ENCODE peak calls at places on chromosomes 16 and 17, in ten cellular contexts. One of them, this sample, is unnamed.

GRCh38 chr17:48624544-48625501 is 1.3 kb downstream of the HOXB9 start:
- DNase-seq in HFF-Myc: no peak
- DNase-seq in Calu3: peak
- DNase-seq in IMR-90: no peak
- DNase-seq in psoas muscle: no peak
- DNase-seq in astrocyte of the cerebellum: no peak
- DNase-seq in mesothelial cell of epicardium: no peak
- DNase-seq in fibroblast of lung: no peak
- DNase-seq in OCI-LY7: no peak
- DNase-seq in PC-3: peak
- DNase-seq in this sample: no peak

GRCh38 chr17:79855331-79856124 is 16.3 kb upstream of the CBX4 start:
- DNase-seq in HFF-Myc: no peak
- DNase-seq in Calu3: no peak
- DNase-seq in IMR-90: no peak
- DNase-seq in psoas muscle: no peak
- DNase-seq in astrocyte of the cerebellum: no peak
- DNase-seq in mesothelial cell of epicardium: no peak
- DNase-seq in fibroblast of lung: no peak
- DNase-seq in OCI-LY7: no peak
- DNase-seq in PC-3: no peak
- DNase-seq in this sample: no peak

GRCh38 chr16:2701272-2701671 is 18.8 kb downstream of the PRSS27 start:
- DNase-seq in HFF-Myc: no peak
- DNase-seq in Calu3: no peak
- DNase-seq in IMR-90: no peak
- DNase-seq in psoas muscle: peak
- DNase-seq in astrocyte of the cerebellum: no peak
- DNase-seq in mesothelial cell of epicardium: no peak
- DNase-seq in fibroblast of lung: no peak
- DNase-seq in OCI-LY7: no peak
- DNase-seq in PC-3: no peak
- DNase-seq in this sample: no peak

GRCh38 chr16:38941-39892 is 14.2 kb downstream of the POLR3K start:
- DNase-seq in HFF-Myc: no peak
- DNase-seq in Calu3: peak
- DNase-seq in IMR-90: no peak
- DNase-seq in psoas muscle: no peak
- DNase-seq in astrocyte of the cerebellum: no peak
- DNase-seq in mesothelial cell of epicardium: no peak
- DNase-seq in fibroblast of lung: no peak
- DNase-seq in OCI-LY7: peak
- DNase-seq in PC-3: peak
- DNase-seq in this sample: no peak

GRCh38 chr16:72876981-72877373 is 171.0 kb downstream of the ZFHX3 start:
- DNase-seq in HFF-Myc: no peak
- DNase-seq in Calu3: no peak
- DNase-seq in IMR-90: no peak
- DNase-seq in psoas muscle: no peak
- DNase-seq in astrocyte of the cerebellum: no peak
- DNase-seq in mesothelial cell of epicardium: no peak
- DNase-seq in fibroblast of lung: no peak
- DNase-seq in OCI-LY7: no peak
- DNase-seq in PC-3: no peak
- DNase-seq in this sample: no peak

GRCh38 chr17:1999557-2000251 is 25.4 kb downstream of the RTN4RL1 start:
- DNase-seq in HFF-Myc: no peak
- DNase-seq in Calu3: peak
- DNase-seq in IMR-90: peak
- DNase-seq in psoas muscle: peak
- DNase-seq in astrocyte of the cerebellum: no peak
- DNase-seq in mesothelial cell of epicardium: no peak
- DNase-seq in fibroblast of lung: peak
- DNase-seq in OCI-LY7: no peak
- DNase-seq in PC-3: peak
- DNase-seq in this sample: no peak

GRCh38 chr16:80931985-80932720 is 74.5 kb downstream of the CMC2 start:
- DNase-seq in HFF-Myc: no peak
- DNase-seq in Calu3: peak
- DNase-seq in IMR-90: peak
- DNase-seq in psoas muscle: peak
- DNase-seq in astrocyte of the cerebellum: peak
- DNase-seq in mesothelial cell of epicardium: peak
- DNase-seq in fibroblast of lung: peak
- DNase-seq in OCI-LY7: no peak
- DNase-seq in PC-3: peak
- DNase-seq in this sample: no peak

GRCh38 chr17:40415390-40415789 is 2.3 kb downstream of the TOP2A start:
- DNase-seq in HFF-Myc: no peak
- DNase-seq in Calu3: no peak
- DNase-seq in IMR-90: peak
- DNase-seq in psoas muscle: no peak
- DNase-seq in astrocyte of the cerebellum: peak
- DNase-seq in mesothelial cell of epicardium: no peak
- DNase-seq in fibroblast of lung: peak
- DNase-seq in OCI-LY7: peak
- DNase-seq in PC-3: peak
- DNase-seq in this sample: no peak

GRCh38 chr17:80888276-80889160 is 103.1 kb upstream of the CHMP6 start:
- DNase-seq in HFF-Myc: no peak
- DNase-seq in Calu3: no peak
- DNase-seq in IMR-90: no peak
- DNase-seq in psoas muscle: peak
- DNase-seq in astrocyte of the cerebellum: no peak
- DNase-seq in mesothelial cell of epicardium: no peak
- DNase-seq in fibroblast of lung: no peak
- DNase-seq in OCI-LY7: no peak
- DNase-seq in PC-3: no peak
- DNase-seq in this sample: no peak

GRCh38 chr17:64625541-64625940 is 36.6 kb downstream of the SMURF2 start:
- DNase-seq in HFF-Myc: no peak
- DNase-seq in Calu3: no peak
- DNase-seq in IMR-90: no peak
- DNase-seq in psoas muscle: no peak
- DNase-seq in astrocyte of the cerebellum: no peak
- DNase-seq in mesothelial cell of epicardium: no peak
- DNase-seq in fibroblast of lung: no peak
- DNase-seq in OCI-LY7: no peak
- DNase-seq in PC-3: no peak
- DNase-seq in this sample: no peak

GRCh38 chr17:64621772-64622171 is 40.3 kb downstream of the SMURF2 start:
- DNase-seq in HFF-Myc: no peak
- DNase-seq in Calu3: no peak
- DNase-seq in IMR-90: no peak
- DNase-seq in psoas muscle: no peak
- DNase-seq in astrocyte of the cerebellum: no peak
- DNase-seq in mesothelial cell of epicardium: no peak
- DNase-seq in fibroblast of lung: no peak
- DNase-seq in OCI-LY7: no peak
- DNase-seq in PC-3: no peak
- DNase-seq in this sample: no peak

GRCh38 chr17:64618848-64619247 is 43.3 kb downstream of the SMURF2 start:
- DNase-seq in HFF-Myc: no peak
- DNase-seq in Calu3: no peak
- DNase-seq in IMR-90: no peak
- DNase-seq in psoas muscle: no peak
- DNase-seq in astrocyte of the cerebellum: no peak
- DNase-seq in mesothelial cell of epicardium: no peak
- DNase-seq in fibroblast of lung: no peak
- DNase-seq in OCI-LY7: no peak
- DNase-seq in PC-3: no peak
- DNase-seq in this sample: no peak

GRCh38 chr17:64626827-64627226 is 35.3 kb downstream of the SMURF2 start:
- DNase-seq in HFF-Myc: no peak
- DNase-seq in Calu3: no peak
- DNase-seq in IMR-90: no peak
- DNase-seq in psoas muscle: no peak
- DNase-seq in astrocyte of the cerebellum: no peak
- DNase-seq in mesothelial cell of epicardium: no peak
- DNase-seq in fibroblast of lung: no peak
- DNase-seq in OCI-LY7: no peak
- DNase-seq in PC-3: no peak
- DNase-seq in this sample: no peak

GRCh38 chr17:64622931-64623654 is 39.0 kb downstream of the SMURF2 start:
- DNase-seq in HFF-Myc: peak
- DNase-seq in Calu3: no peak
- DNase-seq in IMR-90: peak
- DNase-seq in psoas muscle: no peak
- DNase-seq in astrocyte of the cerebellum: peak
- DNase-seq in mesothelial cell of epicardium: no peak
- DNase-seq in fibroblast of lung: peak
- DNase-seq in OCI-LY7: no peak
- DNase-seq in PC-3: peak
- DNase-seq in this sample: peak
- TF ChIP-seq CTCF in HFF-Myc: no peak
- TF ChIP-seq CTCF in Calu3: no peak
- TF ChIP-seq CTCF in IMR-90: no peak
- TF ChIP-seq CTCF in psoas muscle: no peak
- TF ChIP-seq CTCF in astrocyte of the cerebellum: no peak
- TF ChIP-seq CTCF in mesothelial cell of epicardium: no peak
- TF ChIP-seq CTCF in fibroblast of lung: no peak
- TF ChIP-seq CTCF in OCI-LY7: no peak
- TF ChIP-seq CTCF in PC-3: no peak
- TF ChIP-seq CTCF in this sample: no peak

DNA sequence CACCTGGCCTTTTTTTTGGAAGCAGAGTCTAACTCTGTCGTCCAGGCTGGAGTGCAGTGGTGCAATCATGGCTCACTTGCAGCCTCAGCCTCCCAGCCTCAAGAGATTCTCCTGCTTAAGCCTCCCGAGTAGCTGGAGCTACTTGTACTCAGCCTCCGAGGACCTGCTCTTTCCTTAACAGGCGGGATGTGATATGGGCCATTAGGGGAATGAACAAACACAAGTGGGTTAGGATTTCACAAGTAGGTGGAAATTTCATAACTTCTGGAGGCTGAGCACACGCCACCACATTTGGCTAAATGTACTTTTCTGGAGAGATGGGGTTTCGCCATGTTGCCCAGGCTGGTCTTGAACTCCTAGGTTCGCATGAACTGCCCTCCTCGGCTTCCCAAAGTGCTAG is 4.1 kb downstream of the PAM16 start:
- DNase-seq in HFF-Myc: no peak
- DNase-seq in Calu3: no peak
- DNase-seq in IMR-90: no peak
- DNase-seq in psoas muscle: no peak
- DNase-seq in astrocyte of the cerebellum: no peak
- DNase-seq in mesothelial cell of epicardium: no peak
- DNase-seq in fibroblast of lung: peak
- DNase-seq in OCI-LY7: no peak
- DNase-seq in PC-3: no peak
- DNase-seq in this sample: no peak
- TF ChIP-seq CTCF in HFF-Myc: no peak
- TF ChIP-seq CTCF in Calu3: no peak
- TF ChIP-seq CTCF in IMR-90: no peak
- TF ChIP-seq CTCF in psoas muscle: no peak
- TF ChIP-seq CTCF in astrocyte of the cerebellum: no peak
- TF ChIP-seq CTCF in mesothelial cell of epicardium: no peak
- TF ChIP-seq CTCF in fibroblast of lung: no peak
- TF ChIP-seq CTCF in OCI-LY7: no peak
- TF ChIP-seq CTCF in PC-3: no peak
- TF ChIP-seq CTCF in this sample: no peak

GRCh38 chr17:55545765-55546164 is 34.5 kb upstream of the SMIM36 start:
- DNase-seq in HFF-Myc: no peak
- DNase-seq in Calu3: no peak
- DNase-seq in IMR-90: no peak
- DNase-seq in psoas muscle: no peak
- DNase-seq in astrocyte of the cerebellum: no peak
- DNase-seq in mesothelial cell of epicardium: no peak
- DNase-seq in fibroblast of lung: no peak
- DNase-seq in OCI-LY7: no peak
- DNase-seq in PC-3: no peak
- DNase-seq in this sample: no peak

GRCh38 chr17:55546481-55546880 is 35.2 kb upstream of the SMIM36 start:
- DNase-seq in HFF-Myc: no peak
- DNase-seq in Calu3: no peak
- DNase-seq in IMR-90: no peak
- DNase-seq in psoas muscle: no peak
- DNase-seq in astrocyte of the cerebellum: no peak
- DNase-seq in mesothelial cell of epicardium: no peak
- DNase-seq in fibroblast of lung: no peak
- DNase-seq in OCI-LY7: no peak
- DNase-seq in PC-3: no peak
- DNase-seq in this sample: no peak

GRCh38 chr17:55543709-55544108 is 32.5 kb upstream of the SMIM36 start:
- DNase-seq in HFF-Myc: no peak
- DNase-seq in Calu3: no peak
- DNase-seq in IMR-90: no peak
- DNase-seq in psoas muscle: no peak
- DNase-seq in astrocyte of the cerebellum: no peak
- DNase-seq in mesothelial cell of epicardium: no peak
- DNase-seq in fibroblast of lung: no peak
- DNase-seq in OCI-LY7: no peak
- DNase-seq in PC-3: no peak
- DNase-seq in this sample: no peak

GRCh38 chr17:55547027-55547670 is 35.9 kb upstream of the SMIM36 start:
- DNase-seq in HFF-Myc: no peak
- DNase-seq in Calu3: no peak
- DNase-seq in IMR-90: peak
- DNase-seq in psoas muscle: no peak
- DNase-seq in astrocyte of the cerebellum: no peak
- DNase-seq in mesothelial cell of epicardium: no peak
- DNase-seq in fibroblast of lung: peak
- DNase-seq in OCI-LY7: no peak
- DNase-seq in PC-3: no peak
- DNase-seq in this sample: no peak

GRCh38 chr17:55549140-55549539 is 37.9 kb upstream of the SMIM36 start:
- DNase-seq in HFF-Myc: no peak
- DNase-seq in Calu3: peak
- DNase-seq in IMR-90: no peak
- DNase-seq in psoas muscle: no peak
- DNase-seq in astrocyte of the cerebellum: no peak
- DNase-seq in mesothelial cell of epicardium: no peak
- DNase-seq in fibroblast of lung: no peak
- DNase-seq in OCI-LY7: peak
- DNase-seq in PC-3: peak
- DNase-seq in this sample: no peak
- TF ChIP-seq CTCF in HFF-Myc: peak
- TF ChIP-seq CTCF in Calu3: no peak
- TF ChIP-seq CTCF in IMR-90: no peak
- TF ChIP-seq CTCF in psoas muscle: no peak
- TF ChIP-seq CTCF in astrocyte of the cerebellum: peak
- TF ChIP-seq CTCF in mesothelial cell of epicardium: no peak
- TF ChIP-seq CTCF in fibroblast of lung: peak
- TF ChIP-seq CTCF in OCI-LY7: peak
- TF ChIP-seq CTCF in PC-3: peak
- TF ChIP-seq CTCF in this sample: peak

DNA sequence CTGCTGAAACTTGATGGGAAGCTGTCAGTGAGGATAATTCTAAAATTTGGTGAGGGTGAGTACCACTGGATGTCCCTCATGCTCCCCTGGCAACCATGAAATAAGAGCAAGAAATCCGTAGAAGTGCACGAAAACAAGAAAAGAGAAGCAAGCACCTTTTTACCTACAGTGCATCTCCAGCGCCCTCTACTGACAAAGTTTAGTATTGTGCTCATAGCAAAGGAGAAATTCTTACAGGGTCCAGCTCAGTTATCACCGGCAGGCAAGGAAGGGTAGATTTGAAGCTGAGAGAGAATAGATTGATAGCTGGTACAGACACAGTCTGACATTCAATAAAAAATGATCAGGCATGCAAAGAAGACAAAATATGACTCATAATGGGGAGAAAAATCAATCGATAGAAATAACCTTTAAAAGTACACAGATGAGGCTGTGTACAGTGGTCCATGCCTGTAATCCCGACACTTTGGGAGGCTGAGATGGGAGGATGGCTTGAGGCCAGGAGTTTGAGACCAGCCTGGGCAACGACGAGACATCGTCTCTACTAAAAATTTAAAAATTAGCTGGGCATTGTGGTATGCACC is 28.3 kb upstream of the TEX2 start:
- DNase-seq in HFF-Myc: no peak
- DNase-seq in Calu3: peak
- DNase-seq in IMR-90: no peak
- DNase-seq in psoas muscle: no peak
- DNase-seq in astrocyte of the cerebellum: no peak
- DNase-seq in mesothelial cell of epicardium: no peak
- DNase-seq in fibroblast of lung: no peak
- DNase-seq in OCI-LY7: peak
- DNase-seq in PC-3: peak
- DNase-seq in this sample: no peak
- TF ChIP-seq CTCF in HFF-Myc: peak
- TF ChIP-seq CTCF in Calu3: no peak
- TF ChIP-seq CTCF in IMR-90: peak
- TF ChIP-seq CTCF in psoas muscle: no peak
- TF ChIP-seq CTCF in astrocyte of the cerebellum: peak
- TF ChIP-seq CTCF in mesothelial cell of epicardium: peak
- TF ChIP-seq CTCF in fibroblast of lung: peak
- TF ChIP-seq CTCF in OCI-LY7: peak
- TF ChIP-seq CTCF in PC-3: peak
- TF ChIP-seq CTCF in this sample: peak

This sample was measured in epithelial cell of proximal tubule.